ENCODE peak calls at places on chromosomes 1 and 21, in five cellular contexts. V is transverse colon, A is HCT116, C is suprapubic skin, S is adrenal gland. U is an unnamed sample.

GRCh38 chr1:118303534-118303933 is 118.5 kb upstream of the SPAG17 start:
- DNase-seq in V (no peak), A (no peak), C (no peak), S (no peak), U (no peak)

GRCh38 chr21:19246018-19246417 is 842.4 kb upstream of the TMPRSS15 start:
- DNase-seq in V (no peak), A (no peak), C (no peak), S (no peak), U (no peak)

GRCh38 chr1:72186733-72187307 is 95.5 kb downstream of the NEGR1 start:
- DNase-seq in V (no peak), A (no peak), C (no peak), S (no peak), U (no peak)

GRCh38 chr1:67537647-67538018 is 107.4 kb upstream of the SERBP1 start:
- DNase-seq in V (no peak), A (no peak), C (no peak), S (no peak), U (no peak)

GRCh38 chr1:90475623-90476022 is 241.5 kb downstream of the BARHL2 start:
- DNase-seq in V (no peak), A (peak; percentile 2), C (no peak), S (no peak), U (no peak)

GRCh38 chr1:21296509-21297354 is 6.5 kb upstream of the ECE1 start:
- DNase-seq in V (no peak), A (no peak), C (peak; percentile 55), S (peak; percentile 81), U (no peak)

GRCh38 chr1:209583408-209583807 is at the start of gene CAMK1G:
- DNase-seq in V (no peak), A (no peak), C (no peak), S (no peak), U (peak; percentile 69)

GRCh38 chr1:3186526-3186921 is 117.5 kb downstream of the PRDM16 start:
- DNase-seq in V (peak; percentile 53), A (no peak), C (peak; percentile 76), S (peak; percentile 58), U (no peak)

GRCh38 chr1:94543003-94543402 is 1.4 kb upstream of the F3 start:
- DNase-seq in V (no peak), A (no peak), C (no peak), S (no peak), U (no peak)

GRCh38 chr21:45876381-45877159 is 105.0 kb upstream of the COL6A1 start:
- DNase-seq in V (no peak), A (no peak), C (peak; percentile 53), S (no peak), U (no peak)

GRCh38 chr21:28885853-28886177 is 106.9 kb downstream of the LTN1 start:
- DNase-seq in V (no peak), A (no peak), C (no peak), S (no peak), U (no peak)

GRCh38 chr1:100868364-100868995 is 26.2 kb downstream of the EXTL2 start:
- DNase-seq in V (no peak), A (peak; percentile 48), C (no peak), S (no peak), U (no peak)

GRCh38 chr21:46217511-46218196 is 10.9 kb downstream of the LSS start:
- DNase-seq in V (no peak), A (no peak), C (peak; percentile 30), S (no peak), U (no peak)

GRCh38 chr1:93676424-93676823 is 5.2 kb downstream of the BCAR3 start:
- DNase-seq in V (no peak), A (no peak), C (no peak), S (peak; percentile 23), U (no peak)

GRCh38 chr1:230517786-230518185 is 91.7 kb upstream of the PGBD5 start:
- DNase-seq in V (no peak), A (no peak), C (no peak), S (no peak), U (no peak)

GRCh38 chr1:32695098-32695904 is 7.3 kb downstream of the SYNC start:
- DNase-seq in V (peak; percentile 56), A (no peak), C (peak; percentile 89), S (peak; percentile 93), U (no peak)

GRCh38 chr1:52139817-52140540 is 1.9 kb upstream of the ZFYVE9 start:
- DNase-seq in V (no peak), A (no peak), C (no peak), S (peak; percentile 11), U (peak; percentile 44)

GRCh38 chr1:194225781-194226180 is 1039.4 kb upstream of the B3GALT2 start:
- DNase-seq in V (no peak), A (no peak), C (no peak), S (no peak), U (no peak)

GRCh38 chr1:55214214-55214902 is 806 bp downstream of the USP24 start:
- DNase-seq in V (peak; percentile 63), A (no peak), C (peak; percentile 73), S (peak; percentile 35), U (no peak)

GRCh38 chr1:218900621-218901020 is 273.1 kb upstream of the LYPLAL1 start:
- DNase-seq in V (no peak), A (no peak), C (no peak), S (no peak), U (no peak)

GRCh38 chr1:241253491-241253890 is 103.5 kb downstream of the RGS7 start:
- DNase-seq in V (no peak), A (no peak), C (no peak), S (no peak), U (no peak)

GRCh38 chr1:29166291-29166878 is 15.3 kb downstream of the SRSF4 start:
- DNase-seq in V (peak; percentile 36), A (no peak), C (no peak), S (no peak), U (no peak)
- TF ChIP-seq POLR2A in V (no peak), A (no peak), C (no peak), S (no peak), U (no peak)

GRCh38 chr1:28509705-28510349 is 4.0 kb downstream of the RCC1 start:
- DNase-seq in V (no peak), A (no peak), C (no peak), S (no peak), U (no peak)
- TF ChIP-seq POLR2A in V (no peak), A (peak; percentile 91), C (no peak), S (no peak), U (no peak)

GRCh38 chr1:30763654-30764248 is 6.2 kb upstream of the LAPTM5 start:
- DNase-seq in V (no peak), A (no peak), C (no peak), S (peak; percentile 77), U (peak; percentile 61)
- TF ChIP-seq POLR2A in V (no peak), A (no peak), C (no peak), S (no peak), U (no peak)

GRCh38 chr1:58811303-58811702 is 27.5 kb upstream of the JUN start:
- DNase-seq in V (no peak), A (no peak), C (no peak), S (no peak), U (no peak)
- TF ChIP-seq POLR2A in V (no peak), A (no peak), C (no peak), S (no peak), U (no peak)

GRCh38 chr1:179025125-179025974 is at the start of gene FAM20B:
- DNase-seq in V (peak; percentile 96), A (peak; percentile 84), C (peak; percentile 97), S (peak; percentile 96), U (peak; percentile 94)
- TF ChIP-seq POLR2A in V (peak; percentile 20), A (no peak), C (no peak), S (no peak), U (peak; percentile 27)

GRCh38 chr1:156741613-156741983 is 710 bp upstream of the MRPL24 start:
- DNase-seq in V (no peak), A (no peak), C (no peak), S (no peak), U (no peak)

GRCh38 chr1:156742801-156743200 is 1.9 kb upstream of the MRPL24 start:
- DNase-seq in V (no peak), A (no peak), C (no peak), S (no peak), U (no peak)

GRCh38 chr1:156742017-156742416 is 1.1 kb upstream of the MRPL24 start:
- DNase-seq in V (no peak), A (no peak), C (no peak), S (no peak), U (no peak)

GRCh38 chr1:156740307-156740678 is 595 bp downstream of the MRPL24 start:
- DNase-seq in V (no peak), A (no peak), C (no peak), S (no peak), U (no peak)

DNA sequence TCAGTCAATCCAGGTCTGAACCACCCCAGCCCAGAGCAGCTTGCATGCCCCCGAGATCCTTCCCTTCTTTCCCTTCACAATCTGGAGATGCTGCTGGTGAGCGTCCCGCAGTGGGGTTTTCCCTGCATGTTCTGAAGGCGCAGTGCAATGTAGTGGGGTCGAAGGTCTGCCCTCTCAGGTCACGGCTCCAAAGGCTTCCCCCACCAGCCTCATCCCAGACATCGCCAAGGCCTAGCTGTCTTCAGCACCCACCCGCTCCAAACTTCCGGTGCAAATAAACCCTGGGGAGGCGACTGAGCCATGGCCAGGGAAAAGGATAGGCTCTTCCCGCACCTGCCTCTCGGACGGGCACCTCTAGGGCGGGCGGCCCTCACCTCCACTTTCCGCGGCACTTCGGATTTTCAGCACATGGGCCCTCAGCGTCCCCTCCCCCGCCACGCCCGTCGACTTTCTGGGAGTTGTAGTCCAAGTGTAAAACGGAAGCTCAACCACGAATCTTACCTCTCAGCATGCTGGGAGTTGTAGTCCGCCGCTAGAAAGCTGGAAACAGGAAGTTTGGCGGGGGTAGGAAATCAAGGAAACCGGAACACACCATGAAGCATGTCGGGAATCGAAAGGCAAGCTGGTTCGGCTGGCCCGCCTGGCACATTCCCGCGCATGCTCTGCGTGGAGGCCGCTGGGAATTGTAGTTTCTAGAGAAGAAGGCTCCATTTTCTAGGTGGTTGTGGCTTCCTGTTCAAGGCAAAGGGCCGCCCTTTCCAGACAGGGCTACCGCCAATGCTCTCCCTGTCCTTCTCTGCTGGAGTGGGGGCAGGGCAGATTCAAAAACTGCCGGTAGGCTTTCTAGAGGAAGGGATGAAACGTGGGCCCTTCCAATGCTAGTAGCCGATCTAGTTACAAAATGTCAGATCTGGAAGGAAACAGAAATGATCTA is at the start of gene MRPL24:
- DNase-seq in V (peak; percentile 98), A (peak; percentile 100), C (peak; percentile 99), S (peak; percentile 99), U (peak; percentile 83)
- TF ChIP-seq POLR2A in V (peak; percentile 46), A (peak; percentile 64), C (peak; percentile 8), S (peak; percentile 40), U (peak; percentile 34)

GRCh38 chr21:33909756-33910155 is 5.8 kb downstream of the ATP5PO start:
- DNase-seq in V (no peak), A (no peak), C (no peak), S (no peak), U (no peak)

GRCh38 chr21:33917421-33917820 is 1.8 kb upstream of the ATP5PO start:
- DNase-seq in V (no peak), A (no peak), C (no peak), S (no peak), U (no peak)

GRCh38 chr21:33916200-33916567 is 580 bp upstream of the ATP5PO start:
- DNase-seq in V (no peak), A (no peak), C (no peak), S (no peak), U (no peak)

GRCh38 chr21:33914188-33914587 is 1.4 kb downstream of the ATP5PO start:
- DNase-seq in V (no peak), A (no peak), C (no peak), S (no peak), U (no peak)

GRCh38 chr21:33915368-33916199 is at the start of gene ATP5PO:
- DNase-seq in V (peak; percentile 98), A (peak; percentile 94), C (peak; percentile 98), S (peak; percentile 98), U (peak; percentile 94)
- TF ChIP-seq POLR2A in V (peak; percentile 94), A (peak; percentile 80), C (peak; percentile 83), S (no peak), U (peak; percentile 95)

U was measured in H54.